ENCODE peak calls at places on chromosomes 11 and 22, in six cellular contexts. W, G, Z, Q, N and J are unnamed samples.

GRCh38 chr11:10566257-10566956 is 2.1 kb downstream of the LYVE1 start:
- DNase-seq in G (no peak), Q (no peak), Z (no peak), W (no peak), N (peak; percentile 19), J (no peak)

GRCh38 chr22:37019309-37020191 is at the start of the genes MPST and TST:
- DNase-seq in N (peak; percentile 80), G (peak; percentile 77), W (peak; percentile 79), Q (peak; percentile 79), Z (no peak), J (peak; percentile 93)

GRCh38 chr11:112844530-112844929 is 116.7 kb upstream of the NCAM1 start:
- DNase-seq in G (no peak), N (no peak), Z (no peak), Q (peak; percentile 8), W (peak; percentile 22), J (peak; percentile 66)

GRCh38 chr22:47618180-47618579 is 855.7 kb downstream of the TBC1D22A start:
- DNase-seq in G (no peak), N (no peak), W (no peak), Q (no peak), Z (no peak), J (no peak)

GRCh38 chr11:113880966-113881365 is 5.6 kb upstream of the USP28 start:
- DNase-seq in Z (no peak), N (no peak), G (no peak), Q (no peak), W (no peak), J (no peak)

GRCh38 chr22:40407021-40407761 is 36.8 kb downstream of the SGSM3 start:
- DNase-seq in G (no peak), W (no peak), Q (no peak), N (no peak), Z (no peak), J (no peak)

GRCh38 chr11:110422306-110422924 is 7.3 kb upstream of the FDX1 start:
- DNase-seq in G (no peak), Q (no peak), Z (no peak), N (no peak), W (no peak), J (no peak)

GRCh38 chr11:107139396-107139795 is 121.1 kb upstream of the GUCY1A2 start:
- DNase-seq in W (no peak), G (no peak), N (no peak), Z (no peak), Q (no peak), J (no peak)

GRCh38 chr22:36644333-36644757 is 59.2 kb downstream of the CACNG2 start:
- DNase-seq in N (peak; percentile 93), Q (peak; percentile 93), W (peak; percentile 65), G (peak; percentile 66), Z (no peak), J (peak; percentile 92)

GRCh38 chr22:27113211-27114030 is 456.0 kb downstream of the MIAT start:
- DNase-seq in G (no peak), N (peak; percentile 95), Z (no peak), W (no peak), Q (no peak), J (no peak)

GRCh38 chr11:9619004-9619403 is 44.9 kb upstream of the SWAP70 start:
- DNase-seq in N (no peak), G (no peak), Q (no peak), W (no peak), Z (no peak), J (no peak)

GRCh38 chr22:42948205-42948804 is 66.6 kb downstream of the PACSIN2 start:
- DNase-seq in N (no peak), W (no peak), Z (no peak), G (no peak), Q (no peak), J (no peak)

GRCh38 chr22:42950281-42950680 is 64.7 kb downstream of the PACSIN2 start:
- DNase-seq in Z (no peak), Q (no peak), N (no peak), G (no peak), W (no peak), J (no peak)

GRCh38 chr22:42951093-42951710 is 63.7 kb downstream of the PACSIN2 start:
- DNase-seq in W (no peak), Z (no peak), G (no peak), N (no peak), Q (no peak), J (no peak)

GRCh38 chr22:42947211-42947990 is 67.5 kb downstream of the PACSIN2 start:
- DNase-seq in Z (no peak), N (no peak), G (no peak), W (no peak), Q (no peak), J (peak; percentile 28)

DNA sequence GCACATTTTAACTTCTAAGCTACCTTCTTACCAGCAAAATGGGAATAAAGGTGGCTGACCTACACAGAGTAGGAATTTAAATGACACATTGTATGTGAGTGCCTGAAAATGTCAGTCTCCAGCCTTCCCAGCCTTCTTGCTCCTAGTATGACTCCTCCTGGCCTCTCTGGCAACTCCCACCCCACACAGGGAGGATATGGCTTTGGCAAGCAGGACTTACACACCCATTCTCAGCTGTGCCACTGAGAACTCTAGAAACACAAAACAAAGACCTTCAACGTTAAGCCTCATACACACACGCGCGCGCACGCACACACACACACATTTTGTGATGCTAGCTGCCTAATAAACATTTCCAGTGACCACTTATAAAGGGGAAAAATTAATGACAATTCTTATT is 65.8 kb downstream of the PACSIN2 start:
- DNase-seq in N (peak; percentile 91), Q (no peak), Z (no peak), W (no peak), G (no peak), J (no peak)
- H3K4me1 ChIP-seq in N (peaks cover 11% of the 10 kb centered on the region), Q (peaks cover 19% of the 10 kb centered on the region), Z (peaks cover 31% of the 10 kb centered on the region), W (peaks cover 3% of the 10 kb centered on the region), G (peaks cover 37% of the 10 kb centered on the region), J (peaks cover 35% of the 10 kb centered on the region)

DNA sequence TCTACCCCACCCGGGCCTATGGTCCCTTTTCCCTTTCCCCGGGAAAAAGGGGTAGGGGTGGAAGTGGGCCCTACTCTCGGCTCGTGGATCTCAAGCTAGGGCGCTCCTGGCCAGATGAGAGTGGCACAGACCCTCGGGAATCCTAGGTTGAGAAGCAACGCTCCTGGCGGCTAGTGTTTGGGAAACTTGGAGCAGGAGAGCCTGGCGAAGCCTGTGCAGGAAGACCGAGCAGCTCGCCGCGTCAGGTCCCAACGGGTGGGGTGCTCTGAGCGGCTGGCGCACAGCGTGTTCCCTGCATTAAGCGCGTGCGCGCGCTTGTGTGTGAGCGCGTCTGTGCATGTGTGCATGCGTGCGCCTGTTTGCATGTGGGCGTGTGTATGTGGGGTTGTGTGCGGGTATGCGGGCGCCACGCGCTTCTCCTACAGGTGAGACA is 7.1 kb upstream of the FLI1 start:
- DNase-seq in G (no peak), W (peak; percentile 71), N (peak; percentile 79), Q (peak; percentile 70), Z (no peak), J (peak; percentile 77)
- TF ChIP-seq EZH2 in G (no peak), W (peak; percentile 1), N (peak; percentile 25), Q (no peak), Z (no peak), J (peak; percentile 8)

GRCh38 chr11:19602406-19602805 is 110.2 kb upstream of the NAV2 start:
- DNase-seq in Z (no peak), W (no peak), N (peak; percentile 77), Q (no peak), G (no peak), J (no peak)
- H3K4me1 ChIP-seq in Z (no peaks in the 10 kb centered on the region), W (no peaks in the 10 kb centered on the region), N (peaks cover 42% of the 10 kb centered on the region), Q (no peaks in the 10 kb centered on the region), G (no peaks in the 10 kb centered on the region), J (peaks cover 9% of the 10 kb centered on the region)

GRCh38 chr22:38843716-38844660 is at the start of gene NPTXR:
- DNase-seq in Q (peak; percentile 69), Z (no peak), G (peak; percentile 63), W (peak; percentile 71), N (peak; percentile 82), J (peak; percentile 89)

GRCh38 chr22:38843201-38843715 is 570 bp downstream of the NPTXR start:
- DNase-seq in W (peak; percentile 68), G (peak; percentile 70), Q (peak; percentile 73), Z (no peak), N (peak; percentile 86), J (peak; percentile 89)

GRCh38 chr22:38841211-38841610 is 2.6 kb downstream of the NPTXR start:
- DNase-seq in Q (no peak), W (no peak), Z (no peak), G (no peak), N (no peak), J (no peak)

GRCh38 chr22:38841635-38842034 is 2.2 kb downstream of the NPTXR start:
- DNase-seq in Z (no peak), Q (no peak), W (no peak), N (no peak), G (no peak), J (no peak)

DNA sequence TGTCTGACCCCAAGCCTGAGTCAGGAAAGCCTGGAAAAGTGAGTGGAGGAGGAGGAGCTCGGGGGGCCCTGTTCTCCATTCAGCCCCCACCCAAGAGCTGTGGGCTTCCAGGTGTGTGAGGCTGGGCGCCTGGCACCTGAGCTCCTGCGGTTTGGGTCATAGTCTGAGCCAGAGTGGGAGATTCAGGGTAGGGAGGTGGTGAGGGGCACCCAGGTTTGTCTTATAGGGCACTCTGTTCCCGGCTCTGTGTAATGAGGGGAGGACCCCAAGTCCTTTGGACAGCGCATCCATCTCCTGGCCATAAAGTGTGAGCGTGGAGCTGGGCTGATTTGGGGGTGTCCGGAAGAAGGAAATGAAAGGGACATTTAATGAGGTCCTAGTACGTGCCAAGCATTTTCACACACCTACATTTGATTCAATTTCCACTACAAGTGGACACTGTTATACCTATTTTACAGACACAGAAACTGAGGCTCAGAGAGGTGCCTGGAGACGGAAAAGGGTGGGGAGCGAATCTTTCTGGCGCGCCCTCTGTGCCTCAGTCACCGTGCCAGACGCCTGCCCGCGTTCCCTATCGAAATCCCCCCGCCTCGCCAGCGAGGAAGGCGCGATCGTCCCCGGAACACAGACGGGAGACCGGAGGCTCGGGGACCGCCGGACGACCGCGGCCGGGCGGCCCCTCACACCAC is 1.2 kb downstream of the NPTXR start:
- DNase-seq in G (no peak), Z (no peak), W (no peak), N (no peak), Q (no peak), J (no peak)
- TF ChIP-seq EZH2 in G (no peak), Z (no peak), W (peak; percentile 43), N (no peak), Q (no peak), J (peak; percentile 63)